ENCODE peak calls at places on chromosomes 13 and 19, in five cellular contexts. A is left lung, Y is OCI-LY7, H is H9, Z is transverse colon. J is an unnamed sample.

GRCh38 chr13:70835349-70835748 is 727.1 kb upstream of the KLHL1 start:
- DNase-seq in A (no peak), Y (no peak), H (no peak), Z (no peak), J (no peak)

GRCh38 chr13:44274838-44275237 is 98.8 kb upstream of the SERP2 start:
- DNase-seq in A (no peak), Y (peak; percentile 36), H (no peak), Z (no peak), J (no peak)

GRCh38 chr13:44843403-44843802 is 145.9 kb downstream of the NUFIP1 start:
- DNase-seq in A (no peak), Y (no peak), H (no peak), Z (no peak), J (no peak)

GRCh38 chr19:18271433-18271841 is 2.8 kb downstream of the IQCN start:
- DNase-seq in A (no peak), Y (no peak), H (no peak), Z (no peak), J (no peak)

GRCh38 chr19:40801449-40802299 is 2.7 kb downstream of the EGLN2 start:
- DNase-seq in A (no peak), Y (no peak), H (no peak), Z (no peak), J (no peak)

GRCh38 chr19:11268783-11269267 is 6.5 kb upstream of the DOCK6 start:
- DNase-seq in A (no peak), Y (no peak), H (no peak), Z (peak; percentile 30), J (peak; percentile 60)

GRCh38 chr19:35557539-35558399 is 5.7 kb downstream of the ATP4A start:
- DNase-seq in A (peak; percentile 91), Y (peak; percentile 35), H (peak; percentile 98), Z (peak; percentile 50), J (peak; percentile 79)

GRCh38 chr13:97723655-97724054 is 229.8 kb upstream of the IPO5 start:
- DNase-seq in A (no peak), Y (no peak), H (no peak), Z (no peak), J (no peak)

GRCh38 chr19:55530996-55531395 is 5.9 kb downstream of the SBK2 start:
- DNase-seq in A (no peak), Y (no peak), H (no peak), Z (no peak), J (no peak)

GRCh38 chr13:99087954-99088491 is 110.2 kb upstream of the DOCK9 start:
- DNase-seq in A (no peak), Y (peak; percentile 35), H (peak; percentile 54), Z (peak; percentile 19), J (no peak)

GRCh38 chr13:87698268-87698667 is 27.1 kb downstream of the SLITRK5 start:
- DNase-seq in A (no peak), Y (no peak), H (no peak), Z (no peak), J (no peak)

GRCh38 chr13:43180036-43180660 is 156.8 kb downstream of the DNAJC15 start:
- DNase-seq in A (no peak), Y (no peak), H (no peak), Z (no peak), J (no peak)

GRCh38 chr13:109214393-109214792 is 572.0 kb downstream of the IRS2 start:
- DNase-seq in A (no peak), Y (no peak), H (no peak), Z (no peak), J (no peak)

GRCh38 chr19:18014197-18014596 is 6.2 kb downstream of the ARRDC2 start:
- DNase-seq in A (no peak), Y (no peak), H (no peak), Z (no peak), J (no peak)

GRCh38 chr13:44197791-44198770 is 175.5 kb upstream of the SERP2 start:
- DNase-seq in A (no peak), Y (no peak), H (no peak), Z (no peak), J (no peak)

GRCh38 chr13:40026174-40026585 is 370.7 kb downstream of the COG6 start:
- DNase-seq in A (no peak), Y (no peak), H (no peak), Z (no peak), J (no peak)

GRCh38 chr19:3821857-3822364 is 35.7 kb upstream of the MATK start:
- DNase-seq in A (peak; percentile 95), Y (peak; percentile 58), H (peak; percentile 89), Z (peak; percentile 79), J (peak; percentile 82)

GRCh38 chr13:45372189-45373115 is 31.5 kb upstream of the TPT1 start:
- DNase-seq in A (no peak), Y (no peak), H (no peak), Z (no peak), J (no peak)

GRCh38 chr13:98922306-98922705 is 55.6 kb downstream of the DOCK9 start:
- DNase-seq in A (no peak), Y (no peak), H (no peak), Z (no peak), J (no peak)

GRCh38 chr19:17385878-17386611 is 8.0 kb downstream of the CCDC194 start:
- DNase-seq in A (peak; percentile 90), Y (peak; percentile 74), H (peak; percentile 89), Z (peak; percentile 68), J (peak; percentile 79)

DNA sequence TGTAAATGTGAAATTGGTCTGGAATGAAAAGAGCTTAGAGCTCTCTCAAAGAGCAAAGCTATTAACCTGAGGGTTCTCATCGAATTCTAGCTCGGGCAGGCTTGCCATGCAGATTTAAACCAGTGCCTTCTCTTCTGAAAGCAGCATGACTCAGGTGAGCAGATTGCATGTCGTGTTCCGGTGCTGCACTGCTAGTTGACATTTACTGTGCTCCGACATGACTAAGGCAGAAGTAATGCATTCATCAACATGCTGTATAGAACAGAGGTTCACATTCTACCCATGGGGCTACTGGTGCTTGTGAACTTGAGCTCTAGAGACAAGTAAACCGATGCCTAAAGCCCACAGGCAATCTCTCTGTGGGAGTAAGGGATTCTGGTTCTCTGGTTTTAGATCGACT is 947.7 kb downstream of the EFNB2 start:
- DNase-seq in A (no peak), Y (no peak), H (no peak), Z (no peak), J (no peak)
- H3K4me1 ChIP-seq in A (no peaks in the 10 kb centered on the region), Y (no peaks in the 10 kb centered on the region), H (no peaks in the 10 kb centered on the region), Z (no peaks in the 10 kb centered on the region), J (no peaks in the 10 kb centered on the region)

GRCh38 chr19:2478324-2478755 is 2.4 kb downstream of the GADD45B start:
- DNase-seq in A (no peak), Y (peak; percentile 77), H (no peak), Z (peak; percentile 83), J (peak; percentile 86)

GRCh38 chr19:2481466-2481865 is 5.5 kb downstream of the GADD45B start:
- DNase-seq in A (no peak), Y (no peak), H (no peak), Z (no peak), J (no peak)

GRCh38 chr19:2477732-2478191 is 1.8 kb downstream of the GADD45B start:
- DNase-seq in A (no peak), Y (peak; percentile 69), H (no peak), Z (peak; percentile 54), J (peak; percentile 55)

GRCh38 chr19:2478756-2479555 is 3.0 kb downstream of the GADD45B start:
- DNase-seq in A (peak; percentile 93), Y (peak; percentile 71), H (no peak), Z (peak; percentile 82), J (peak; percentile 88)

GRCh38 chr19:2479556-2480194 is 3.7 kb downstream of the GADD45B start:
- DNase-seq in A (no peak), Y (peak; percentile 61), H (no peak), Z (no peak), J (peak; percentile 51)
- TF ChIP-seq CTCF in A (peak; percentile 22), Y (peak; percentile 79), H (peak; percentile 68), Z (no peak), J (peak; percentile 18)

GRCh38 chr19:2547721-2548120 is 71.8 kb downstream of the GADD45B start:
- DNase-seq in A (peak; percentile 44), Y (no peak), H (no peak), Z (no peak), J (peak; percentile 40)

GRCh38 chr19:2544576-2545415 is 68.9 kb downstream of the GADD45B start:
- DNase-seq in A (peak; percentile 45), Y (no peak), H (no peak), Z (no peak), J (peak; percentile 41)

GRCh38 chr19:2548966-2549365 is 73.0 kb downstream of the GADD45B start:
- DNase-seq in A (peak; percentile 36), Y (no peak), H (no peak), Z (no peak), J (peak; percentile 39)

GRCh38 chr19:2546128-2547032 is 70.5 kb downstream of the GADD45B start:
- DNase-seq in A (peak; percentile 92), Y (no peak), H (peak; percentile 78), Z (peak; percentile 64), J (peak; percentile 93)

DNA sequence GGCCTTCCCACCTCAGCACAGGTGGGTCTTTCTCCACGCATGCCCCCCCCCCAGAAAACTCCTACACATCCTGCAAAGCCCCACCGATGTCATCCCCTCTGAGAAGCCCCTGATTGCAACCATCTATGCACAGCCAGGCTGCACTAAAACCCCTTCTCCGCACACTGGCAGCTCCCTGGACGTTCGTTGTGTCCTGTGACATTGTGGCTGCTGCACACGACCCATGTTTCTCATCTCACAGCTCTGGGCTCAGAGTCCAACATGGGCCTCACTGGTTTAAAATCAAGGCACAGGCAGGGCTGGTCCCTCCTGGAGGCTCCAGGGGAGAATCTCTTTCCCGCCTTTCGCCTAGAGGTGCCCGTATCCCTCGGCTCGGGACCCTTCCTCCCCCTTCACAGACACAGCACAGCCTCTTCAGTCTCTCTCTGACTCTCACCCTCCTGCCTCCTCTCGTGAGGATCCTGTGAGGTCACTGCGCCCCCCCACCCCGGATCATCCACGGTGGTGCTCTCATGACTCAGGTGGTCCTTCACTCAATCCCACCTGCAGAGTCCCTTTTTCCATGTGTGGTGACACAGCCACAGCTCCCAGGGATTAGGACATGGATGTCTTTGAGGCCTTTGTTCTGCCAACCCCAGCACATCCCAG is 71.2 kb downstream of the GADD45B start:
- DNase-seq in A (peak; percentile 47), Y (no peak), H (no peak), Z (no peak), J (peak; percentile 37)
- H3K27ac ChIP-seq in A (peak overlapping the region; percentile 83), Y (no peak overlapping the region), H (no peak overlapping the region), Z (peak overlapping the region; percentile 91), J (peak overlapping the region; percentile 87)

GRCh38 chr19:44925114-44925891 is 10.9 kb downstream of the APOC1 start:
- DNase-seq in A (peak; percentile 85), Y (no peak), H (no peak), Z (peak; percentile 74), J (peak; percentile 83)
- H3K4me1 ChIP-seq in A (peaks cover 4% of the 10 kb centered on the region), Y (no peaks in the 10 kb centered on the region), H (no peaks in the 10 kb centered on the region), Z (no peaks in the 10 kb centered on the region), J (peaks cover 42% of the 10 kb centered on the region)

GRCh38 chr13:77563110-77563509 is 27.6 kb downstream of the SCEL start:
- DNase-seq in A (no peak), Y (no peak), H (no peak), Z (no peak), J (no peak)

DNA sequence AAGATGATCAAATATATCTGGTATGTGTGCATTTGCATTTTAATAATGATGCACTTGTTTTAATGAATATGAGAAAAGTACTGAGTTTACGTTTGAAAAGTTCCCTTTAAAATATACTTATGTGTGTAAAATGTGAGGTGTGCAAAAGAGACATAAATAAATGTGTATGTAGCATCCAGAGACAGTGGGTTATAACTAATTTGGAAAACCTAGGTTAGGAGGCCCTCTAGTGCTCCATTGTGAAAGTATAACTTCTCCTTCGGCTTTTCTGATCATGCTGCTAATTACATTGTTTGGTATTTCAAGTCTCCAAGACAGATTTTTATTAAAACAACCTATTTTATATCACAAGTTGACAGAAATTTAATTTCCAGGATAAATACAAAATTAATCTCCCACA is 30.1 kb downstream of the SCEL start:
- DNase-seq in A (no peak), Y (peak; percentile 39), H (no peak), Z (no peak), J (no peak)
- TF ChIP-seq CTCF in A (peak; percentile 21), Y (peak; percentile 84), H (peak; percentile 75), Z (no peak), J (peak; percentile 46)

J was measured in lower lobe of right lung.